ENCODE peak calls at places on chromosomes 4 and X, in ten cellular contexts. One of them, this sample, is unnamed.

GRCh38 chr4:38930199-38930598 is 62.6 kb downstream of the FAM114A1 start:
- DNase-seq in progenitor cell of endocrine pancreas: no peak
- DNase-seq in tibial artery: no peak
- DNase-seq in hepatocyte: peak; percentile 10
- DNase-seq in cardiac muscle cell: no peak
- DNase-seq in cardiac fibroblast: no peak
- DNase-seq in AG04450: no peak
- DNase-seq in vagina: no peak
- DNase-seq in AG09319: no peak
- DNase-seq in heart left ventricle: no peak
- DNase-seq in this sample: no peak

GRCh38 chr4:33980361-33980760 is 2264.0 kb downstream of the ARAP2 start:
- DNase-seq in AG04450: no peak
- DNase-seq in heart left ventricle: no peak
- DNase-seq in AG09319: no peak
- DNase-seq in tibial artery: no peak
- DNase-seq in vagina: no peak
- DNase-seq in cardiac fibroblast: no peak
- DNase-seq in cardiac muscle cell: no peak
- DNase-seq in progenitor cell of endocrine pancreas: no peak
- DNase-seq in hepatocyte: no peak
- DNase-seq in this sample: no peak

GRCh38 chrX:15340867-15341266 is 5.5 kb upstream of the PIGA start:
- DNase-seq in AG09319: no peak
- DNase-seq in tibial artery: no peak
- DNase-seq in vagina: no peak
- DNase-seq in cardiac fibroblast: no peak
- DNase-seq in cardiac muscle cell: no peak
- DNase-seq in progenitor cell of endocrine pancreas: no peak
- DNase-seq in AG04450: no peak
- DNase-seq in hepatocyte: no peak
- DNase-seq in heart left ventricle: no peak
- DNase-seq in this sample: no peak

GRCh38 chr4:94798808-94799207 is 41.1 kb downstream of the BMPR1B start:
- DNase-seq in cardiac fibroblast: peak; percentile 47
- DNase-seq in progenitor cell of endocrine pancreas: no peak
- DNase-seq in vagina: no peak
- DNase-seq in AG09319: no peak
- DNase-seq in AG04450: no peak
- DNase-seq in heart left ventricle: no peak
- DNase-seq in cardiac muscle cell: peak; percentile 27
- DNase-seq in hepatocyte: no peak
- DNase-seq in tibial artery: no peak
- DNase-seq in this sample: no peak

GRCh38 chr4:109574931-109575804 is 15.1 kb downstream of the MCUB start:
- DNase-seq in vagina: no peak
- DNase-seq in cardiac muscle cell: no peak
- DNase-seq in tibial artery: no peak
- DNase-seq in hepatocyte: no peak
- DNase-seq in cardiac fibroblast: no peak
- DNase-seq in AG04450: no peak
- DNase-seq in progenitor cell of endocrine pancreas: no peak
- DNase-seq in AG09319: no peak
- DNase-seq in heart left ventricle: no peak
- DNase-seq in this sample: no peak

GRCh38 chrX:68753218-68753617 is 75.6 kb upstream of the EFNB1 start:
- DNase-seq in progenitor cell of endocrine pancreas: no peak
- DNase-seq in AG09319: no peak
- DNase-seq in AG04450: no peak
- DNase-seq in cardiac fibroblast: no peak
- DNase-seq in cardiac muscle cell: no peak
- DNase-seq in vagina: no peak
- DNase-seq in hepatocyte: no peak
- DNase-seq in heart left ventricle: no peak
- DNase-seq in tibial artery: no peak
- DNase-seq in this sample: no peak

GRCh38 chrX:13899607-13900006 is 82.7 kb upstream of the GPM6B start:
- DNase-seq in progenitor cell of endocrine pancreas: no peak
- DNase-seq in heart left ventricle: no peak
- DNase-seq in cardiac muscle cell: peak; percentile 92
- DNase-seq in vagina: no peak
- DNase-seq in AG09319: peak; percentile 28
- DNase-seq in tibial artery: peak; percentile 36
- DNase-seq in cardiac fibroblast: peak; percentile 92
- DNase-seq in hepatocyte: peak; percentile 39
- DNase-seq in AG04450: peak; percentile 26
- DNase-seq in this sample: no peak

GRCh38 chrX:46311581-46312120 is 233.6 kb downstream of the ZNF674 start:
- DNase-seq in progenitor cell of endocrine pancreas: no peak
- DNase-seq in heart left ventricle: no peak
- DNase-seq in AG04450: no peak
- DNase-seq in vagina: no peak
- DNase-seq in hepatocyte: no peak
- DNase-seq in cardiac muscle cell: no peak
- DNase-seq in tibial artery: no peak
- DNase-seq in AG09319: no peak
- DNase-seq in cardiac fibroblast: no peak
- DNase-seq in this sample: no peak

GRCh38 chr4:182642831-182643230 is 274.4 kb downstream of the DCTD start:
- DNase-seq in AG04450: no peak
- DNase-seq in tibial artery: no peak
- DNase-seq in cardiac fibroblast: peak; percentile 61
- DNase-seq in heart left ventricle: no peak
- DNase-seq in progenitor cell of endocrine pancreas: no peak
- DNase-seq in vagina: no peak
- DNase-seq in cardiac muscle cell: peak; percentile 62
- DNase-seq in hepatocyte: no peak
- DNase-seq in AG09319: no peak
- DNase-seq in this sample: no peak

GRCh38 chr4:12928751-12929150 is 555.4 kb downstream of the RAB28 start:
- DNase-seq in cardiac fibroblast: no peak
- DNase-seq in progenitor cell of endocrine pancreas: no peak
- DNase-seq in hepatocyte: no peak
- DNase-seq in AG04450: no peak
- DNase-seq in cardiac muscle cell: no peak
- DNase-seq in AG09319: no peak
- DNase-seq in heart left ventricle: no peak
- DNase-seq in vagina: no peak
- DNase-seq in tibial artery: no peak
- DNase-seq in this sample: no peak

GRCh38 chr4:5448286-5448685 is 260.1 kb downstream of the EVC2 start:
- DNase-seq in hepatocyte: no peak
- DNase-seq in AG09319: no peak
- DNase-seq in vagina: peak; percentile 52
- DNase-seq in tibial artery: no peak
- DNase-seq in cardiac fibroblast: no peak
- DNase-seq in AG04450: no peak
- DNase-seq in heart left ventricle: no peak
- DNase-seq in cardiac muscle cell: no peak
- DNase-seq in progenitor cell of endocrine pancreas: no peak
- DNase-seq in this sample: no peak

GRCh38 chr4:2361366-2362285 is 56.8 kb downstream of the ZFYVE28 start:
- DNase-seq in cardiac fibroblast: no peak
- DNase-seq in heart left ventricle: no peak
- DNase-seq in hepatocyte: no peak
- DNase-seq in cardiac muscle cell: no peak
- DNase-seq in AG04450: no peak
- DNase-seq in tibial artery: no peak
- DNase-seq in AG09319: no peak
- DNase-seq in progenitor cell of endocrine pancreas: no peak
- DNase-seq in vagina: no peak
- DNase-seq in this sample: no peak

GRCh38 chr4:67928547-67928946 is 34.7 kb downstream of the TMPRSS11A start:
- DNase-seq in hepatocyte: no peak
- DNase-seq in AG09319: no peak
- DNase-seq in heart left ventricle: no peak
- DNase-seq in cardiac fibroblast: no peak
- DNase-seq in progenitor cell of endocrine pancreas: no peak
- DNase-seq in AG04450: no peak
- DNase-seq in cardiac muscle cell: no peak
- DNase-seq in tibial artery: no peak
- DNase-seq in vagina: no peak
- DNase-seq in this sample: no peak

GRCh38 chrX:135114392-135114791 is 5.9 kb downstream of the ETDB start:
- DNase-seq in hepatocyte: no peak
- DNase-seq in heart left ventricle: no peak
- DNase-seq in vagina: no peak
- DNase-seq in cardiac muscle cell: no peak
- DNase-seq in AG04450: no peak
- DNase-seq in AG09319: no peak
- DNase-seq in progenitor cell of endocrine pancreas: no peak
- DNase-seq in tibial artery: no peak
- DNase-seq in cardiac fibroblast: no peak
- DNase-seq in this sample: no peak

GRCh38 chrX:135112743-135113142 is 7.6 kb downstream of the ETDB start:
- DNase-seq in cardiac fibroblast: no peak
- DNase-seq in vagina: no peak
- DNase-seq in tibial artery: no peak
- DNase-seq in AG04450: no peak
- DNase-seq in hepatocyte: no peak
- DNase-seq in heart left ventricle: no peak
- DNase-seq in AG09319: no peak
- DNase-seq in progenitor cell of endocrine pancreas: no peak
- DNase-seq in cardiac muscle cell: no peak
- DNase-seq in this sample: no peak

DNA sequence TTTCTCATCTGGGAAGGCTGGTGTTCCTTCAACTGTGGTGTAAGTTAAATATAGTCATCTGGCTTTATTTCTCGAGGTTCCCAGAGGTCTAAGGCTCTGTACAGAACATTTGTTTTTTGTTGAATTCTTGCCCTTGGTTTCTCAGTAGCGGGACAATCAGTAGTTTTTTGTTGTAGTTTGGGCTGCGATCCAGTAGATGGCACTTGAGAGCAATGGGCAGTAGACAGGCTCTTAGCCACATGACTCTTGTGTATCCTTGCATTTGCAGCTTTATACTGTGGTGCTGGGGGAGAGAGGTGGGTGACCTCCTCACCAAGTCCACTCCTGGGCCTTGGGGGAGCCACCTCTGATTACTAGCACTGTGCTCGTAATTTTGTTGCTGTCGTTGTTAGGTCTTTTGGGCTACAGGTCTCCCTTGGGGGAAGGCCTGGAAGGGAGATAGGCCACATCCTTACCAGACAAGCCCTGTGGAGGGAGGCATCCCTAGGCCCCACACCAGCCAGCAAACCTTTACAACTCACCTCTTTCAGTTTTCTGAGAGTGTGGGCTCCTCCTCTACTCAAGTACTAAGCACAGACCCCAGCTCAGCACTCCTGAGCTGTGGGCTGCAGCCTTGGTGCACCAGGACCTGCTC is 8.1 kb downstream of the ETDB start:
- DNase-seq in vagina: no peak
- DNase-seq in cardiac muscle cell: peak; percentile 50
- DNase-seq in tibial artery: no peak
- DNase-seq in progenitor cell of endocrine pancreas: no peak
- DNase-seq in AG04450: no peak
- DNase-seq in heart left ventricle: no peak
- DNase-seq in AG09319: no peak
- DNase-seq in cardiac fibroblast: peak; percentile 51
- DNase-seq in hepatocyte: peak; percentile 30
- DNase-seq in this sample: no peak
- TF ChIP-seq CTCF in vagina: no peak
- TF ChIP-seq CTCF in cardiac muscle cell: peak; percentile 68
- TF ChIP-seq CTCF in tibial artery: peak; percentile 26
- TF ChIP-seq CTCF in progenitor cell of endocrine pancreas: peak; percentile 61
- TF ChIP-seq CTCF in AG04450: peak; percentile 74
- TF ChIP-seq CTCF in heart left ventricle: peak; percentile 39
- TF ChIP-seq CTCF in AG09319: peak; percentile 69
- TF ChIP-seq CTCF in cardiac fibroblast: peak; percentile 72
- TF ChIP-seq CTCF in hepatocyte: peak; percentile 49
- TF ChIP-seq CTCF in this sample: peak; percentile 55

DNA sequence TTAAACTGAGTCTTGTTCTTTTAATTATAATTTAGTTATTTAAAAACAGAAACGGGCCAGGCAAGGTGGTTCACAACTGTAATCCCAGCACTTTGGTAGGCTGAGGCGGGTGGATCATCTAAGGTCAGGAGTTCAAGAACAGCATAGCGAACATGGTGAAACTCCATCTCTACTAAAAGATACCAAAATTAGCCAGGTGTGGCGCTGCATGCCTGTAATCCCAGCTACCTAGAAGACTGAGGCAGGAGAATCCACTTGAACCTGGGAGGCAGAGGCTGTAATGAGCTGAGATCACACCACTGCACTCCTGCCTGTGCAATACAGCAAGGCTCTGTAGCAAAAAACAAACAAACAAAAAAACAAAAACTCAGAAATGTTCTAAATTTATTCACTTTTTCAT is 852.9 kb downstream of the TECRL start:
- DNase-seq in cardiac muscle cell: no peak
- DNase-seq in AG09319: no peak
- DNase-seq in progenitor cell of endocrine pancreas: no peak
- DNase-seq in AG04450: no peak
- DNase-seq in heart left ventricle: no peak
- DNase-seq in hepatocyte: no peak
- DNase-seq in tibial artery: no peak
- DNase-seq in cardiac fibroblast: no peak
- DNase-seq in vagina: no peak
- DNase-seq in this sample: no peak
- TF ChIP-seq CTCF in cardiac muscle cell: no peak
- TF ChIP-seq CTCF in AG09319: no peak
- TF ChIP-seq CTCF in progenitor cell of endocrine pancreas: peak; percentile 22
- TF ChIP-seq CTCF in AG04450: no peak
- TF ChIP-seq CTCF in heart left ventricle: no peak
- TF ChIP-seq CTCF in hepatocyte: no peak
- TF ChIP-seq CTCF in tibial artery: no peak
- TF ChIP-seq CTCF in cardiac fibroblast: no peak
- TF ChIP-seq CTCF in vagina: no peak
- TF ChIP-seq CTCF in this sample: peak; percentile 11

GRCh38 chr4:15149842-15150592 is 147.7 kb downstream of the CPEB2 start:
- DNase-seq in progenitor cell of endocrine pancreas: peak; percentile 23
- DNase-seq in hepatocyte: peak; percentile 82
- DNase-seq in vagina: no peak
- DNase-seq in cardiac fibroblast: peak; percentile 81
- DNase-seq in AG04450: peak; percentile 46
- DNase-seq in cardiac muscle cell: peak; percentile 83
- DNase-seq in AG09319: peak; percentile 54
- DNase-seq in tibial artery: peak; percentile 78
- DNase-seq in heart left ventricle: peak; percentile 82
- DNase-seq in this sample: no peak
- TF ChIP-seq CTCF in progenitor cell of endocrine pancreas: no peak
- TF ChIP-seq CTCF in hepatocyte: peak; percentile 10
- TF ChIP-seq CTCF in vagina: no peak
- TF ChIP-seq CTCF in cardiac fibroblast: peak; percentile 35
- TF ChIP-seq CTCF in AG04450: no peak
- TF ChIP-seq CTCF in cardiac muscle cell: peak; percentile 12
- TF ChIP-seq CTCF in AG09319: peak; percentile 15
- TF ChIP-seq CTCF in tibial artery: no peak
- TF ChIP-seq CTCF in heart left ventricle: no peak
- TF ChIP-seq CTCF in this sample: no peak

DNA sequence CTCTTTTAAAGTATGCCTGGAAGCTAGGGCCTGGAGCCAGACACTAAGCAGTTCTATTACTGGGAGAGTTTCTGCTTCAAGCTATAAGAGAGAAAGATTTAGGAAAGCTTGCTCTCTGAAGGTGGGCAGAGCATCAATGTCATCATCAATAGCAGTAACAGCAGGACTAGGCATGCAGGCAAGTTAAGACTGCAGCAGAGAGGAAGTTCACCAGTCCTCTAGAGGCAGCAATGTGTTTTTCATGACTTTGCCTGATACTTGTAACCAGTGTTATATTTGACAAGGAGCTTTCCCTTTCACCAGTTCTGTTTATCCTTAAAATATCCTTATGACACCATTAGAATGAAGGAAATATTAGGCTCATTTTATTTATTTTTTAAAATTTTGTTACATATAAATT is 237.9 kb downstream of the KCTD8 start:
- DNase-seq in AG04450: no peak
- DNase-seq in vagina: no peak
- DNase-seq in AG09319: no peak
- DNase-seq in hepatocyte: no peak
- DNase-seq in heart left ventricle: no peak
- DNase-seq in tibial artery: no peak
- DNase-seq in cardiac fibroblast: no peak
- DNase-seq in progenitor cell of endocrine pancreas: no peak
- DNase-seq in cardiac muscle cell: no peak
- DNase-seq in this sample: no peak
- TF ChIP-seq CTCF in AG04450: no peak
- TF ChIP-seq CTCF in vagina: no peak
- TF ChIP-seq CTCF in AG09319: no peak
- TF ChIP-seq CTCF in hepatocyte: no peak
- TF ChIP-seq CTCF in heart left ventricle: no peak
- TF ChIP-seq CTCF in tibial artery: no peak
- TF ChIP-seq CTCF in cardiac fibroblast: no peak
- TF ChIP-seq CTCF in progenitor cell of endocrine pancreas: peak; percentile 16
- TF ChIP-seq CTCF in cardiac muscle cell: no peak
- TF ChIP-seq CTCF in this sample: no peak

This sample was measured in D721Med.